ENCODE peak calls at places on chromosomes 4 and X, in seven cellular contexts. U is tibial nerve; G is CD8-positive, alpha-beta memory T cell; Q is upper lobe of left lung; I is AG04450; D is psoas muscle; C is aorta. N is an unnamed sample. For H3K9me3, the result is how much of the 10 kb centered on the place peaks cover.

GRCh38 chr4:5708829-5709680 is 696 bp upstream of the EVC2 start:
- DNase-seq in I (no peak), D (no peak), Q (peak), U (no peak), G (no peak), C (no peak), N (no peak)

GRCh38 chr4:7511509-7511908 is 76.8 kb upstream of the PSAPL1 start:
- DNase-seq in D (no peak), Q (no peak), U (no peak), I (no peak), C (no peak), G (no peak), N (no peak)

GRCh38 chrX:141469469-141469868 is 115.1 kb downstream of the SPANXA1 start:
- DNase-seq in G (no peak), U (no peak), Q (no peak), I (no peak), C (no peak), D (no peak), N (no peak)

GRCh38 chrX:106481341-106481740 is 130.4 kb upstream of the RADX start:
- DNase-seq in D (no peak), Q (peak), G (no peak), U (no peak), I (peak), C (no peak), N (no peak)

GRCh38 chrX:41332408-41332987 is 1.5 kb upstream of the DDX3X start:
- DNase-seq in U (no peak), I (no peak), D (no peak), Q (peak), C (no peak), G (peak), N (no peak)

GRCh38 chr4:86522349-86522748 is 71.8 kb upstream of the PTPN13 start:
- DNase-seq in C (no peak), G (no peak), U (no peak), D (no peak), I (no peak), Q (no peak), N (no peak)

GRCh38 chrX:19613645-19614323 is 98.5 kb upstream of the MAP3K15 start:
- DNase-seq in G (no peak), Q (peak), C (no peak), U (no peak), D (peak), I (no peak), N (no peak)

GRCh38 chr4:38242822-38243384 is 282.7 kb downstream of the PTTG2 start:
- DNase-seq in Q (no peak), D (no peak), C (no peak), U (no peak), G (no peak), I (no peak), N (no peak)

GRCh38 chrX:51148848-51149247 is 183.8 kb upstream of the NUDT10 start:
- DNase-seq in Q (no peak), U (no peak), C (no peak), G (no peak), D (no peak), I (no peak), N (no peak)

GRCh38 chr4:147060171-147060931 is 114.7 kb upstream of the TTC29 start:
- DNase-seq in I (peak), D (no peak), Q (no peak), C (no peak), U (no peak), G (no peak), N (no peak)

GRCh38 chr4:95764961-95765360 is 74.9 kb upstream of the PDHA2 start:
- DNase-seq in I (no peak), Q (no peak), G (no peak), C (no peak), D (no peak), U (no peak), N (no peak)

GRCh38 chrX:119398974-119399771 is at the start of gene SLC25A43:
- DNase-seq in G (peak), D (peak), Q (peak), U (peak), I (no peak), C (peak), N (peak)

GRCh38 chr4:57355066-57355465 is 244.9 kb upstream of the IGFBP7 start:
- DNase-seq in Q (no peak), C (no peak), D (no peak), G (no peak), U (no peak), I (no peak), N (no peak)

GRCh38 chr4:159009521-159009920 is 93.4 kb upstream of the RAPGEF2 start:
- DNase-seq in Q (peak), U (no peak), C (no peak), D (no peak), I (no peak), G (no peak), N (no peak)

GRCh38 chr4:78222575-78223186 is 165.6 kb downstream of the FRAS1 start:
- DNase-seq in G (no peak), Q (no peak), C (no peak), D (no peak), I (no peak), U (no peak), N (no peak)

GRCh38 chr4:5051692-5052423 is 578 bp downstream of the STK32B start:
- DNase-seq in C (peak), I (no peak), G (no peak), Q (no peak), D (peak), U (no peak), N (no peak)

GRCh38 chrX:124395145-124395858 is 48.9 kb downstream of the SH2D1A start:
- DNase-seq in I (no peak), Q (no peak), C (no peak), U (no peak), D (no peak), G (no peak), N (no peak)

GRCh38 chr4:116881077-116881476 is 204.3 kb downstream of the TRAM1L1 start:
- DNase-seq in D (no peak), G (no peak), C (no peak), Q (no peak), U (no peak), I (no peak), N (no peak)

GRCh38 chr4:82629238-82630000 is 67.6 kb upstream of the TMEM150C start:
- DNase-seq in Q (no peak), U (no peak), G (no peak), C (no peak), I (no peak), D (no peak), N (no peak)

GRCh38 chrX:125295337-125295736 is 24.3 kb upstream of the TEX13C start:
- DNase-seq in U (no peak), Q (no peak), D (no peak), I (no peak), C (no peak), G (no peak), N (no peak)

GRCh38 chrX:29535212-29536162 is 679.9 kb upstream of the MAGEB2 start:
- DNase-seq in Q (no peak), D (no peak), I (no peak), U (no peak), G (no peak), C (no peak), N (no peak)

GRCh38 chr4:114021445-114021844 is 42.0 kb upstream of the ARSJ start:
- DNase-seq in Q (no peak), I (no peak), G (no peak), D (no peak), C (no peak), U (no peak), N (no peak)

GRCh38 chr4:110636677-110637407 is 14.0 kb upstream of the PITX2 start:
- DNase-seq in C (no peak), Q (no peak), I (no peak), D (peak), U (no peak), G (no peak), N (no peak)

GRCh38 chr4:165971941-165972340 is 98.9 kb downstream of the TLL1 start:
- DNase-seq in U (no peak), G (no peak), C (no peak), D (no peak), I (no peak), Q (no peak), N (no peak)

GRCh38 chr4:105149771-105150170 is 3.1 kb downstream of the TET2 start:
- DNase-seq in Q (peak), G (no peak), I (no peak), U (no peak), D (no peak), C (no peak), N (no peak)

GRCh38 chrX:151801980-151802379 is 67.4 kb downstream of the CNGA2 start:
- DNase-seq in I (no peak), D (no peak), U (no peak), C (no peak), G (no peak), Q (no peak), N (no peak)

GRCh38 chr4:10746371-10747143 is 62.0 kb upstream of the CLNK start:
- DNase-seq in I (no peak), G (no peak), Q (no peak), U (no peak), C (peak), D (no peak), N (no peak)

GRCh38 chr4:95761441-95761840 is 78.5 kb upstream of the PDHA2 start:
- DNase-seq in I (peak), U (no peak), G (no peak), C (no peak), D (no peak), Q (no peak), N (no peak)

GRCh38 chrX:108070891-108071290 is 20.5 kb downstream of the PSMD10 start:
- DNase-seq in G (no peak), Q (no peak), D (no peak), I (peak), U (no peak), C (no peak), N (no peak)

GRCh38 chr4:176635372-176636261 is 157.1 kb downstream of the VEGFC start:
- DNase-seq in I (no peak), G (no peak), U (no peak), C (no peak), D (no peak), Q (no peak), N (no peak)

GRCh38 chr4:40672528-40673522 is 43.2 kb upstream of the RBM47 start:
- DNase-seq in U (no peak), C (peak), D (peak), G (no peak), Q (peak), I (peak), N (no peak)

GRCh38 chr4:475962-476361 is 23.0 kb downstream of the ZNF721 start:
- DNase-seq in D (no peak), U (no peak), G (no peak), Q (no peak), C (no peak), I (no peak), N (no peak)

GRCh38 chr4:476501-476900 is 22.5 kb downstream of the ZNF721 start:
- DNase-seq in Q (no peak), G (no peak), C (no peak), U (no peak), I (no peak), D (no peak), N (no peak)

GRCh38 chr4:477686-478085 is 21.3 kb downstream of the ZNF721 start:
- DNase-seq in U (no peak), G (no peak), I (no peak), D (no peak), Q (no peak), C (no peak), N (no peak)

GRCh38 chr4:473575-474457 is 25.1 kb downstream of the ZNF721 start:
- DNase-seq in G (peak), D (peak), U (peak), Q (peak), I (peak), C (peak), N (peak)

DNA sequence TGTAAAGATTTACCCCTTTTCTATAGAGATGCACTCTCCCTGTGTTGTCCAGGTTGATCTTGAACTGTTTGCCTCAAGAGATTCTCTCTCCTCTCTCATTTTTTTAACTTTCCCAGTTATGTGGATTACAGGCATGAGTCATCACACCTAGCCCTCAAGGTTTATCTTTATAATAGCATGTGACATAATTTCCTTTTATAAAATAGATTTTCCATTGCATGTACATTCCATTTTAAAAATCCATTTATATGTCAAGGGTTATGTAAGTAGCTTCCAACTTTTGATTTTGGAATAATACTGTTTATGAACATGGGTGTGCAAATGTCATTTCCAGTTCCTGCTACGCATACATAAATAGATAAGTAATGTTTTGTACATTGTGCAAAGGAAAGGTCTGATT is 20.6 kb downstream of the ZNF721 start:
- DNase-seq in Q (no peak), D (no peak), U (no peak), I (no peak), G (no peak), C (no peak), N (no peak)
- H3K9me3 ChIP-seq in Q (under half), D (under half), U (under half), I (under half), G (under half), C (under half), N (under half)

GRCh38 chrX:2220296-2220695 is 280.5 kb downstream of the DHRSX start:
- DNase-seq in Q (no peak), D (no peak), I (no peak), U (no peak), C (no peak), G (no peak), N (no peak)

GRCh38 chrX:2224597-2225235 is 276.1 kb downstream of the DHRSX start:
- DNase-seq in C (no peak), U (no peak), D (no peak), Q (no peak), I (no peak), G (no peak), N (no peak)

GRCh38 chrX:2226182-2226581 is 274.6 kb downstream of the DHRSX start:
- DNase-seq in G (no peak), U (no peak), Q (peak), I (no peak), D (no peak), C (no peak), N (no peak)

GRCh38 chrX:2224141-2224540 is 276.6 kb downstream of the DHRSX start:
- DNase-seq in U (no peak), D (no peak), I (no peak), C (no peak), G (no peak), Q (no peak), N (no peak)

GRCh38 chrX:2220829-2221567 is 279.8 kb downstream of the DHRSX start:
- DNase-seq in Q (no peak), U (no peak), I (no peak), G (no peak), D (no peak), C (no peak), N (no peak)
- H3K9me3 ChIP-seq in Q (under half), U (under half), I (under half), G (under half), D (under half), C (under half), N (under half)

GRCh38 chrX:30592846-30593245 is 15.3 kb upstream of the TASL start:
- DNase-seq in G (no peak), Q (no peak), C (no peak), U (no peak), I (no peak), D (no peak), N (no peak)
- H3K9me3 ChIP-seq in G (under half), Q (under half), C (under half), U (under half), I (under half), D (under half), N (under half)

GRCh38 chr4:98386-98785 is 25.9 kb upstream of the ZNF718 start:
- DNase-seq in Q (no peak), C (no peak), D (no peak), I (no peak), G (no peak), U (no peak), N (no peak)

GRCh38 chr4:99863-100262 is 24.4 kb upstream of the ZNF718 start:
- DNase-seq in G (no peak), D (no peak), U (no peak), C (no peak), I (no peak), Q (no peak), N (no peak)
- H3K9me3 ChIP-seq in G (under half), D (half or more), U (under half), C (under half), I (under half), Q (half or more), N (under half)

GRCh38 chr4:404006-404405 is 66.4 kb downstream of the ZNF141 start:
- DNase-seq in G (no peak), D (no peak), I (no peak), C (no peak), Q (no peak), U (no peak), N (no peak)
- H3K9me3 ChIP-seq in G (under half), D (under half), I (half or more), C (under half), Q (under half), U (under half), N (under half)

GRCh38 chr4:422587-422986 is 76.4 kb downstream of the ZNF721 start:
- DNase-seq in G (no peak), U (no peak), C (no peak), I (no peak), D (no peak), Q (no peak), N (no peak)
- H3K9me3 ChIP-seq in G (half or more), U (under half), C (under half), I (half or more), D (half or more), Q (half or more), N (under half)

DNA sequence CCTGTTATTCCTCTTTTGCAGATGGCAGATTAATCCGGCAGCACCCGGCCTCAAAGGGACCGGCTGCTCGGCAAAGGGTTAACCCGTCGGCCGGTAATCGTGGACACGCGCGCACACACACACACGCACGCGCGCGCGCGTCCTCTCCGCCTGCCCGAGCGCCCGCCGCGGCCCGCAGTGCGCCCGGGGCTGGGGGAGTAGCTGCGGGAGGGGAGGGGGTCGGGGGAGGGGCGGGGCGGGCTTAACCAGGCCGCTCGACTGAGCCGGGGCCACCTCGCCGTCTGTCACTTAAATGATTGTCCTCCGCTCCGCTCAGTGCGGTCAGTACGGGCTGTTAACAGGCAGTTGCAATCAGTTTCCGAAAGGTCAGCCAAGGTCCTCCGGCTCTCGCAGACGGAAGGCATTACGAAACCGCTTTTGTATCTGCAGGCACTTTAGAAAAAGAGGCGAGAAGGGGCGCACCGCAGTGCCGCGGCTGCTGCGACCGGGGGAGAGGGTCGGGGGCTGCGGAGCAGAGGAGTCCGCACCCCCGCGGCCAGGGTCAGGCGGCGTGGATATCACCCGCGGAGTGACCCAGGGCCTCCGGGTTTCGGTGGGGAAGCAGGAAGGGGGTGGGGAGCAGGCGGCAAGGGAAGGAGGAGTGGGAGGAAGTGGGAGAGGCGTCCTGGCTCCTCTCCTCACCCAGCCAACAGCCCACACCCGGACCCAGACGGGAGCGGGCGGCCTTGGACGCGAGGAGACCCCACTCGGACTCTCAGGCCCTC is 57.3 kb upstream of the BCOR start:
- DNase-seq in I (no peak), C (peak), D (peak), G (no peak), U (no peak), Q (peak), N (no peak)
- H3K9me3 ChIP-seq in I (under half), C (under half), D (under half), G (under half), U (under half), Q (under half), N (under half)

DNA sequence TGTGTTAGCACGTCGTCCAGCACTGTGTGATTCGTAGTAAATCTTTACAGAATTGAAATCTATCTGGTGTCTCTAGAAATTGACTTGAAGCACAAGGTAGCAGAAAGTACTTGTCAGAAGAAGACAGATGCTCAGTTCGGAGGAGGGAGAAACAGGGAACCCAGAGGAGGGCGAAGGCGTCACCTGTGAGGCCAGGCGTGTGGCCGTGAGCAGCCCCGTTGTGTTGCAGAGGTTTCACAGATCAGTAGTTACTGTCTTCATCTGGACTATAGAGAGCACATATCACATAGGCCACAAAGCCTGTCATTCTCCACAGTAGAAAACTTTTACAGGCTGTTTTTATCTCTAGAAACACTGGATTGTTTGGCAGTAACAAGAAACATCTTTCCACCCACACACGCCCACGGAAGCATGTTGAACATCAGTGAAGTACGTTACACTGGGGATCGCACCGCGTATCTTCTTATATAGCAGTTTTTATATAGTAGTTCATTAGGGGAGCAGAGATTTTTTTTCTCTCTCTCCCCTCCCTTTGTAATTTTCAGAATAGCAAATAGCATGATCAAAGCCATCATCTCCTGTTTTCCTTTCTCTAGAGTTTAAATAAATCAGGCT is 48.1 kb upstream of the TLR3 start:
- DNase-seq in Q (no peak), G (no peak), D (no peak), I (no peak), U (no peak), C (no peak), N (no peak)
- H3K9me3 ChIP-seq in Q (under half), G (under half), D (under half), I (under half), U (under half), C (under half), N (under half)

N was measured in T-helper 17 cell.